ENCODE peak calls at places on chromosomes 4 and X, in four cellular contexts. One of them, this sample, is unnamed. For H3K4me1, the result is how much of the 10 kb centered on the place peaks cover.

GRCh38 chrX:20061869-20062254 is 54.8 kb downstream of the MAP7D2 start:
- DNase-seq in upper lobe of right lung: no peak
- DNase-seq in thoracic aorta: no peak
- DNase-seq in PC-3: peak
- DNase-seq in this sample: peak

GRCh38 chrX:103361798-103362197 is 5.5 kb downstream of the TCEAL9 start:
- DNase-seq in upper lobe of right lung: no peak
- DNase-seq in thoracic aorta: no peak
- DNase-seq in PC-3: no peak
- DNase-seq in this sample: no peak

GRCh38 chr4:10078481-10079233 is 37.9 kb downstream of the WDR1 start:
- DNase-seq in upper lobe of right lung: peak
- DNase-seq in thoracic aorta: no peak
- DNase-seq in PC-3: no peak
- DNase-seq in this sample: no peak

GRCh38 chr4:147825451-147826287 is 93.8 kb downstream of the ARHGAP10 start:
- DNase-seq in upper lobe of right lung: no peak
- DNase-seq in thoracic aorta: no peak
- DNase-seq in PC-3: peak
- DNase-seq in this sample: no peak

GRCh38 chr4:158182736-158183135 is 9.9 kb upstream of the GASK1B start:
- DNase-seq in upper lobe of right lung: no peak
- DNase-seq in thoracic aorta: no peak
- DNase-seq in PC-3: no peak
- DNase-seq in this sample: no peak

GRCh38 chr4:140686799-140687198 is 69.4 kb downstream of the TBC1D9 start:
- DNase-seq in upper lobe of right lung: no peak
- DNase-seq in thoracic aorta: no peak
- DNase-seq in PC-3: no peak
- DNase-seq in this sample: no peak

GRCh38 chrX:153881281-153881680 is 4.7 kb downstream of the L1CAM start:
- DNase-seq in upper lobe of right lung: no peak
- DNase-seq in thoracic aorta: no peak
- DNase-seq in PC-3: no peak
- DNase-seq in this sample: no peak

GRCh38 chr4:128859887-128860774 is 50.6 kb downstream of the JADE1 start:
- DNase-seq in upper lobe of right lung: no peak
- DNase-seq in thoracic aorta: no peak
- DNase-seq in PC-3: no peak
- DNase-seq in this sample: no peak

GRCh38 chr4:20383283-20383682 is 131.6 kb downstream of the SLIT2 start:
- DNase-seq in upper lobe of right lung: no peak
- DNase-seq in thoracic aorta: no peak
- DNase-seq in PC-3: peak
- DNase-seq in this sample: no peak

GRCh38 chrX:9148626-9149385 is 114.9 kb upstream of the FAM9B start:
- DNase-seq in upper lobe of right lung: no peak
- DNase-seq in thoracic aorta: no peak
- DNase-seq in PC-3: peak
- DNase-seq in this sample: peak

GRCh38 chr4:38560763-38561558 is 103.0 kb upstream of the KLF3 start:
- DNase-seq in upper lobe of right lung: no peak
- DNase-seq in thoracic aorta: no peak
- DNase-seq in PC-3: peak
- DNase-seq in this sample: peak

GRCh38 chr4:135538698-135539097 is 1337.1 kb upstream of the PABPC4L start:
- DNase-seq in upper lobe of right lung: no peak
- DNase-seq in thoracic aorta: no peak
- DNase-seq in PC-3: no peak
- DNase-seq in this sample: no peak

GRCh38 chr4:159048166-159048886 is 54.6 kb upstream of the RAPGEF2 start:
- DNase-seq in upper lobe of right lung: peak
- DNase-seq in thoracic aorta: no peak
- DNase-seq in PC-3: peak
- DNase-seq in this sample: peak

GRCh38 chrX:41145920-41146608 is 60.8 kb downstream of the USP9X start:
- DNase-seq in upper lobe of right lung: no peak
- DNase-seq in thoracic aorta: no peak
- DNase-seq in PC-3: peak
- DNase-seq in this sample: peak

GRCh38 chr4:105291920-105292319 is 145.2 kb downstream of the TET2 start:
- DNase-seq in upper lobe of right lung: no peak
- DNase-seq in thoracic aorta: no peak
- DNase-seq in PC-3: no peak
- DNase-seq in this sample: no peak

GRCh38 chrX:37350034-37350365 is 836 bp downstream of the PRRG1 start:
- DNase-seq in upper lobe of right lung: no peak
- DNase-seq in thoracic aorta: no peak
- DNase-seq in PC-3: peak
- DNase-seq in this sample: no peak

GRCh38 chrX:78237127-78237526 is 90.3 kb downstream of the CYSLTR1 start:
- DNase-seq in upper lobe of right lung: no peak
- DNase-seq in thoracic aorta: no peak
- DNase-seq in PC-3: peak
- DNase-seq in this sample: peak

GRCh38 chr4:168651864-168652263 is 155.0 kb downstream of the PALLD start:
- DNase-seq in upper lobe of right lung: no peak
- DNase-seq in thoracic aorta: no peak
- DNase-seq in PC-3: no peak
- DNase-seq in this sample: no peak

GRCh38 chr4:146957252-146957651 is 11.6 kb upstream of the TTC29 start:
- DNase-seq in upper lobe of right lung: no peak
- DNase-seq in thoracic aorta: no peak
- DNase-seq in PC-3: peak
- DNase-seq in this sample: peak

GRCh38 chrX:69387559-69388487 is 116.3 kb upstream of the NALF2 start:
- DNase-seq in upper lobe of right lung: peak
- DNase-seq in thoracic aorta: no peak
- DNase-seq in PC-3: peak
- DNase-seq in this sample: peak

GRCh38 chrX:137568741-137569469 is 3.0 kb downstream of the ZIC3 start:
- DNase-seq in upper lobe of right lung: no peak
- DNase-seq in thoracic aorta: no peak
- DNase-seq in PC-3: no peak
- DNase-seq in this sample: no peak

GRCh38 chr4:177554966-177555574 is 112.8 kb upstream of the AGA start:
- DNase-seq in upper lobe of right lung: no peak
- DNase-seq in thoracic aorta: no peak
- DNase-seq in PC-3: peak
- DNase-seq in this sample: no peak

GRCh38 chr4:37471971-37472370 is 214.2 kb downstream of the RELL1 start:
- DNase-seq in upper lobe of right lung: peak
- DNase-seq in thoracic aorta: no peak
- DNase-seq in PC-3: peak
- DNase-seq in this sample: no peak

GRCh38 chrX:149610511-149610910 is 15.4 kb upstream of the HSFX2 start:
- DNase-seq in upper lobe of right lung: no peak
- DNase-seq in thoracic aorta: no peak
- DNase-seq in PC-3: no peak
- DNase-seq in this sample: no peak

GRCh38 chr4:96566755-96567154 is 726.9 kb downstream of the PDHA2 start:
- DNase-seq in upper lobe of right lung: no peak
- DNase-seq in thoracic aorta: no peak
- DNase-seq in PC-3: no peak
- DNase-seq in this sample: no peak

GRCh38 chr4:47531241-47531953 is 46.3 kb downstream of the ATP10D start:
- DNase-seq in upper lobe of right lung: peak
- DNase-seq in thoracic aorta: no peak
- DNase-seq in PC-3: peak
- DNase-seq in this sample: peak

GRCh38 chr4:172344266-172344772 is 531.1 kb downstream of the GALNTL6 start:
- DNase-seq in upper lobe of right lung: no peak
- DNase-seq in thoracic aorta: no peak
- DNase-seq in PC-3: no peak
- DNase-seq in this sample: no peak

GRCh38 chrX:2391869-2392606 is 108.7 kb downstream of the DHRSX start:
- DNase-seq in upper lobe of right lung: no peak
- DNase-seq in thoracic aorta: no peak
- DNase-seq in PC-3: peak
- DNase-seq in this sample: peak

GRCh38 chr4:39062094-39062493 is at the start of gene KLHL5:
- DNase-seq in upper lobe of right lung: no peak
- DNase-seq in thoracic aorta: no peak
- DNase-seq in PC-3: no peak
- DNase-seq in this sample: no peak

GRCh38 chrX:21747523-21747922 is 10.4 kb downstream of the SMPX start:
- DNase-seq in upper lobe of right lung: no peak
- DNase-seq in thoracic aorta: no peak
- DNase-seq in PC-3: no peak
- DNase-seq in this sample: no peak

GRCh38 chr4:79917246-79917645 is 155.8 kb downstream of the ANTXR2 start:
- DNase-seq in upper lobe of right lung: no peak
- DNase-seq in thoracic aorta: no peak
- DNase-seq in PC-3: peak
- DNase-seq in this sample: no peak

GRCh38 chr4:183504930-183505555 is at the start of gene ING2:
- DNase-seq in upper lobe of right lung: no peak
- DNase-seq in thoracic aorta: no peak
- DNase-seq in PC-3: no peak
- DNase-seq in this sample: peak

GRCh38 chr4:123806057-123806456 is 409.5 kb downstream of the SPRY1 start:
- DNase-seq in upper lobe of right lung: no peak
- DNase-seq in thoracic aorta: no peak
- DNase-seq in PC-3: no peak
- DNase-seq in this sample: no peak

GRCh38 chr4:151202851-151203455 is 74.0 kb upstream of the PRSS48 start:
- DNase-seq in upper lobe of right lung: no peak
- DNase-seq in thoracic aorta: no peak
- DNase-seq in PC-3: no peak
- DNase-seq in this sample: no peak

GRCh38 chr4:77395481-77395880 is 210.1 kb upstream of the CXCL13 start:
- DNase-seq in upper lobe of right lung: no peak
- DNase-seq in thoracic aorta: no peak
- DNase-seq in PC-3: no peak
- DNase-seq in this sample: no peak

GRCh38 chr4:82371398-82371972 is 2.3 kb downstream of the HNRNPD start:
- DNase-seq in upper lobe of right lung: no peak
- DNase-seq in thoracic aorta: no peak
- DNase-seq in PC-3: peak
- DNase-seq in this sample: no peak

DNA sequence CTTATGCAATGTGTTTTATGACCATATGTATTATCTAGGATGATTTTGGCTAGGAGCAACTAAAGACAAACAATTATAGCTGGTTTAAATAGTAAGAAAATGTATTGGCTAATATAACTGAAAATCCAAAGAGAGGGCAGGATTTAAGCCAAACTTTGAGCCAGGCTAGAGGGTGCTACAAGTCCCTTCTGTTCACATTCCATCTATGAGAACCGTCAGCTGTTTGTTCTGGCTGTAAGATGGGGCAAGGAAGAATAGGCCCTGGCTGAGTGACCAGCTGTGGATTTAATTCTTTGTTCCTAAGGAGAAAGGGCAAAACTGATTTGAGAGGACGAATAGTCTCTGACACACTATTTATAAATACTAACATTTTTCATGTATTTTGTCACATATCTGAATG is 79.2 kb upstream of the UGT8 start:
- DNase-seq in upper lobe of right lung: no peak
- DNase-seq in thoracic aorta: no peak
- DNase-seq in PC-3: no peak
- DNase-seq in this sample: no peak
- TF ChIP-seq CTCF in upper lobe of right lung: no peak
- TF ChIP-seq CTCF in thoracic aorta: no peak
- TF ChIP-seq CTCF in PC-3: no peak
- TF ChIP-seq CTCF in this sample: no peak

DNA sequence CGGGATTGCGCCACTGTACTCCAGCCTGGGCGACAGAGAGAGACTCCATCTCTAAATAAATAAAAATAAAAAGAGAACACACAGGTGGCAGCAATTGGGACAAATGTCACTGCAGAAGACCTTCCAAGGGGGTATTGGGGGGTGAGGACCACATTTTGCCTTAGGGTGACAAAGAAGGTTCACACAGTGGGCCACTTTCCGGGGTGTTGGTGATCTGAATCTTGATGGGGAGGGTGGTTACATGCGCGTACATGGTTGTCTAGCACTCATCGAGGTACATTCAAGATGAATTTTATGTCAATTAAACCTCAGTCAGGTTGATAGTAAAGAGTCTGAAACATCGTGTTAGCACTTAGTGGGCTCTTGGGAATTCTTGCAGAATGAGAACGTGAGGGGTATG is 20.5 kb upstream of the TMSB4X start:
- DNase-seq in upper lobe of right lung: no peak
- DNase-seq in thoracic aorta: no peak
- DNase-seq in PC-3: no peak
- DNase-seq in this sample: no peak
- H3K4me1 ChIP-seq in upper lobe of right lung: under half
- H3K4me1 ChIP-seq in thoracic aorta: under half
- H3K4me1 ChIP-seq in PC-3: under half
- H3K4me1 ChIP-seq in this sample: under half

GRCh38 chrX:109714340-109714958 is 18.6 kb downstream of the ACSL4 start:
- DNase-seq in upper lobe of right lung: no peak
- DNase-seq in thoracic aorta: no peak
- DNase-seq in PC-3: peak
- DNase-seq in this sample: peak

GRCh38 chrX:109707322-109707721 is 25.7 kb downstream of the ACSL4 start:
- DNase-seq in upper lobe of right lung: no peak
- DNase-seq in thoracic aorta: no peak
- DNase-seq in PC-3: no peak
- DNase-seq in this sample: no peak

GRCh38 chrX:109710181-109710580 is 22.9 kb downstream of the ACSL4 start:
- DNase-seq in upper lobe of right lung: no peak
- DNase-seq in thoracic aorta: no peak
- DNase-seq in PC-3: no peak
- DNase-seq in this sample: no peak

GRCh38 chrX:109704563-109704962 is 28.5 kb downstream of the ACSL4 start:
- DNase-seq in upper lobe of right lung: no peak
- DNase-seq in thoracic aorta: no peak
- DNase-seq in PC-3: no peak
- DNase-seq in this sample: no peak

DNA sequence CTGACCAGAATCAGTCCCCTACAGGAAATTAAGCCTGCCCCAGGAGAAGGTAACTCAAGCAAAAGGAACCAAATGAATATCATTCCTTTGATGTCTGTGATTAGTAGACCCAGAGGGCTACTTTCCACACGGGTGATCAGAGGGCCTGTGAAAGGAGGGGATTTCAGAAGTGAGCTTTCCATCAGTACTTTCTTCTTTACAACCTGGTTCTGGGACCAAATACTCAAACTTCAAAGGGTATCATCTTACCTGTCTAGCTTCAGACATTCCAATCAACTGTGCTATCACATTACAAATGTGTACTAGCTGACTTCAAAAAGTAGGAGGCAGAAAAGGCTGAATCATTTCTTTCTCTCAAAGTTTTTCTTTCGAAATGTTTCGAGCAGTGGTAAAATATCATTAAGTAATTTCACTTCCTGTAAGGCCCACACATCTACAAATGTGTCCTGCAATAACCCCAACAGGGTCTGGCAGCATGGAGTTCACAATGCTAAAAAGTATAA is 23.9 kb downstream of the ACSL4 start:
- DNase-seq in upper lobe of right lung: no peak
- DNase-seq in thoracic aorta: no peak
- DNase-seq in PC-3: peak
- DNase-seq in this sample: peak
- H3K27ac ChIP-seq in upper lobe of right lung: peak
- H3K27ac ChIP-seq in thoracic aorta: no peak
- H3K27ac ChIP-seq in PC-3: peak
- H3K27ac ChIP-seq in this sample: no peak

GRCh38 chr4:41044165-41044564 is 170.2 kb downstream of the APBB2 start:
- DNase-seq in upper lobe of right lung: no peak
- DNase-seq in thoracic aorta: no peak
- DNase-seq in PC-3: peak
- DNase-seq in this sample: no peak
- TF ChIP-seq CTCF in upper lobe of right lung: no peak
- TF ChIP-seq CTCF in thoracic aorta: no peak
- TF ChIP-seq CTCF in PC-3: peak
- TF ChIP-seq CTCF in this sample: peak